ENCODE peak calls at places on chromosomes 3 and 15, in five cellular contexts. S is AG04449, R is adrenal gland, I is foreskin fibroblast, P is neural progenitor cell. C is an unnamed sample.

GRCh38 chr3:32492684-32493436 is 9.8 kb downstream of the CMTM6 start:
- DNase-seq in S (no peak), R (no peak), P (no peak), I (peak), C (no peak)

GRCh38 chr3:81769271-81769670 is 7.8 kb upstream of the GBE1 start:
- DNase-seq in I (no peak), S (no peak), R (no peak), P (no peak), C (no peak)

GRCh38 chr15:65752151-65752700 is 39.9 kb downstream of the DENND4A start:
- DNase-seq in S (no peak), P (no peak), R (no peak), I (peak), C (peak)

GRCh38 chr3:133573629-133574194 is at the start of gene CDV3:
- DNase-seq in I (no peak), S (no peak), R (no peak), P (peak), C (no peak)

GRCh38 chr15:90266061-90266431 is 574 bp downstream of the NGRN start:
- DNase-seq in I (peak), R (peak), S (no peak), P (no peak), C (peak)

GRCh38 chr15:98954411-98954810 is 53.2 kb downstream of the PGPEP1L start:
- DNase-seq in I (peak), R (peak), S (peak), P (no peak), C (peak)

GRCh38 chr3:124563376-124563775 is 166.9 kb upstream of the UMPS start:
- DNase-seq in P (no peak), S (no peak), I (peak), R (no peak), C (peak)

GRCh38 chr3:146577662-146578061 is 27.5 kb downstream of the PLSCR5 start:
- DNase-seq in I (peak), S (no peak), P (peak), R (peak), C (peak)

GRCh38 chr3:107184375-107184774 is 192.9 kb upstream of the CCDC54 start:
- DNase-seq in S (peak), I (peak), P (no peak), R (no peak), C (no peak)

GRCh38 chr3:24220859-24221657 is 273.6 kb downstream of the THRB start:
- DNase-seq in P (peak), S (peak), R (peak), I (peak), C (peak)

GRCh38 chr15:29821416-29822099 is 710 bp downstream of the TJP1 start:
- DNase-seq in R (peak), I (peak), P (peak), S (peak), C (peak)

GRCh38 chr15:63338170-63338569 is 43.5 kb downstream of the CA12 start:
- DNase-seq in R (no peak), I (peak), P (no peak), S (no peak), C (peak)

GRCh38 chr3:177960014-177960413 is 576.2 kb upstream of the KCNMB2 start:
- DNase-seq in I (peak), P (no peak), R (peak), S (no peak), C (peak)

GRCh38 chr3:143166376-143166775 is 46.8 kb downstream of the CHST2 start:
- DNase-seq in I (no peak), R (no peak), S (no peak), P (no peak), C (no peak)

GRCh38 chr3:133970916-133971315 is 58.8 kb downstream of the SLCO2A1 start:
- DNase-seq in S (no peak), R (no peak), P (no peak), I (no peak), C (no peak)

GRCh38 chr3:180116203-180116602 is 79.5 kb upstream of the PEX5L start:
- DNase-seq in P (peak), S (no peak), R (no peak), I (no peak), C (no peak)

GRCh38 chr3:134754768-134755559 is 40.1 kb upstream of the EPHB1 start:
- DNase-seq in S (no peak), I (peak), R (peak), P (peak), C (peak)

GRCh38 chr15:59298255-59298856 is 74.3 kb downstream of the MYO1E start:
- DNase-seq in S (no peak), P (no peak), R (no peak), I (no peak), C (peak)

GRCh38 chr3:23438657-23439056 is 235.5 kb downstream of the UBE2E2 start:
- DNase-seq in P (no peak), S (no peak), R (no peak), I (no peak), C (no peak)

GRCh38 chr3:16300881-16301359 is 35.9 kb downstream of the OXNAD1 start:
- DNase-seq in R (no peak), S (no peak), I (no peak), P (no peak), C (no peak)

GRCh38 chr15:47887181-47887580 is 169.9 kb downstream of the SEMA6D start:
- DNase-seq in P (peak), R (no peak), S (no peak), I (no peak), C (no peak)

GRCh38 chr15:76327191-76328105 is 9.1 kb upstream of the ISL2 start:
- DNase-seq in I (peak), S (no peak), P (no peak), R (no peak), C (no peak)

GRCh38 chr3:178193846-178194245 is 342.4 kb upstream of the KCNMB2 start:
- DNase-seq in I (no peak), P (no peak), S (no peak), R (no peak), C (no peak)

GRCh38 chr15:59333401-59334062 is 39.1 kb downstream of the MYO1E start:
- DNase-seq in R (no peak), S (no peak), I (no peak), P (no peak), C (no peak)

GRCh38 chr3:43768594-43768993 is 77.9 kb downstream of the ABHD5 start:
- DNase-seq in P (no peak), S (no peak), I (peak), R (peak), C (peak)

GRCh38 chr3:176663376-176663775 is 533.9 kb downstream of the TBL1XR1 start:
- DNase-seq in S (no peak), R (no peak), I (peak), P (peak), C (peak)

GRCh38 chr3:141553055-141553454 is 66.2 kb downstream of the RASA2 start:
- DNase-seq in R (no peak), P (no peak), S (no peak), I (no peak), C (no peak)

GRCh38 chr3:139520028-139520737 is 19.4 kb downstream of the RBP1 start:
- DNase-seq in P (no peak), R (no peak), I (no peak), S (no peak), C (peak)

GRCh38 chr15:59296181-59296617 is 76.5 kb downstream of the MYO1E start:
- DNase-seq in S (peak), P (no peak), R (no peak), I (peak), C (peak)

DNA sequence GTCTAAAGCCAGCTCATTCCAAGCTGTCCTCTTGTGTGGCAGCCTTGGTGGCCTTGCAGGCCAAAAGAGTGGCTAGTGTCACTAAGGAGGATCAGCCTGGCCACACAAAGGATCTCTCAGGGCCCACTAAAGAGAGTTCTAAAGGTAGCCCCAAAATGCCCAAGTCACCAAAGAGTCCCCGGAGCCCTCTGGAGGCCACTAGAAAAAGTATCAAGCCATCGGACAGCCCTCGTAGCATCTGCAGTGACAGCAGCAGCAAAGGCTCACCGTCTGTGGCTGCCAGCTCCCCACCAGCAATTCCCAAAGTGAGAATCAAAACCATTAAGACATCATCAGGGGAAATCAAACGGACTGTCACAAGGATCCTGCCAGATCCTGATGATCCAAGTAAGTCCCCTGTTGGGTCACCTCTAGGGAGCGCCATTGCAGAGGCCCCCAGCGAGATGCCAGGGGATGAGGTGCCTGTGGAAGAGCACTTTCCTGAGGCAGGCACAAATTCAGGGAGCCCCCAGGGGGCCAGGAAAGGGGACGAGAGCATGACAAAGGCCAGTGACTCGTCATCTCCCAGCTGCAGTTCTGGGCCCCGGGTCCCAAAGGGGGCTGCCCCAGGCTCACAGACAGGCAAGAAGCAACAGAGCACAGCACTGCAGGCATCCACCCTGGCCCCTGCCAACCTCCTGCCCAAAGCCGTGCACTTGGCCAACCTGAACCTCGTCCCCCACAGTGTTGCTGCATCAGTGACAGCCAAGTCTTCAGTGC is 33.5 kb upstream of the ALPK3 start:
- DNase-seq in S (no peak), P (no peak), I (no peak), R (no peak), C (no peak)
- TF ChIP-seq CTCF in S (no peak), P (peak), I (no peak), R (no peak), C (no peak)

GRCh38 chr3:188041193-188041592 is 112.8 kb upstream of the LPP start:
- DNase-seq in S (no peak), R (no peak), P (no peak), I (no peak), C (no peak)
- H3K4me3 ChIP-seq in S (no peak), R (no peak), P (no peak), I (no peak), C (no peak)

GRCh38 chr15:74385442-74386132 is 18.1 kb upstream of the CYP11A1 start:
- DNase-seq in R (no peak), I (no peak), P (no peak), S (no peak), C (no peak)

GRCh38 chr15:74383286-74383685 is 15.8 kb upstream of the CYP11A1 start:
- DNase-seq in P (no peak), R (no peak), I (no peak), S (no peak), C (no peak)

GRCh38 chr15:74384566-74385441 is 17.4 kb upstream of the CYP11A1 start:
- DNase-seq in R (no peak), S (no peak), P (no peak), I (no peak), C (peak)

GRCh38 chr15:74382004-74382816 is 14.8 kb upstream of the CYP11A1 start:
- DNase-seq in P (peak), S (no peak), I (peak), R (peak), C (peak)

GRCh38 chr15:74383695-74384565 is 16.5 kb upstream of the CYP11A1 start:
- DNase-seq in S (no peak), P (no peak), I (peak), R (no peak), C (peak)
- TF ChIP-seq CTCF in S (no peak), P (no peak), I (no peak), R (no peak), C (no peak)

GRCh38 chr3:37170513-37170912 is 3.9 kb downstream of the LRRFIP2 start:
- DNase-seq in I (no peak), S (no peak), R (no peak), P (no peak), C (no peak)

GRCh38 chr3:37171144-37171543 is 3.2 kb downstream of the LRRFIP2 start:
- DNase-seq in R (no peak), P (no peak), S (no peak), I (no peak), C (no peak)

GRCh38 chr3:37174532-37175126 is at the start of gene LRRFIP2:
- DNase-seq in I (peak), S (no peak), P (no peak), R (no peak), C (peak)

GRCh38 chr3:37170097-37170496 is 4.3 kb downstream of the LRRFIP2 start:
- DNase-seq in R (no peak), S (no peak), I (no peak), P (no peak), C (peak)

GRCh38 chr3:37173806-37174205 is 576 bp downstream of the LRRFIP2 start:
- DNase-seq in P (no peak), R (no peak), I (no peak), S (no peak), C (no peak)
- H3K4me3 ChIP-seq in P (no peak), R (peak), I (peak), S (peak), C (peak)

GRCh38 chr3:80063535-80063934 is 295.7 kb upstream of the ROBO1 start:
- DNase-seq in S (no peak), I (no peak), R (no peak), P (no peak), C (no peak)

DNA sequence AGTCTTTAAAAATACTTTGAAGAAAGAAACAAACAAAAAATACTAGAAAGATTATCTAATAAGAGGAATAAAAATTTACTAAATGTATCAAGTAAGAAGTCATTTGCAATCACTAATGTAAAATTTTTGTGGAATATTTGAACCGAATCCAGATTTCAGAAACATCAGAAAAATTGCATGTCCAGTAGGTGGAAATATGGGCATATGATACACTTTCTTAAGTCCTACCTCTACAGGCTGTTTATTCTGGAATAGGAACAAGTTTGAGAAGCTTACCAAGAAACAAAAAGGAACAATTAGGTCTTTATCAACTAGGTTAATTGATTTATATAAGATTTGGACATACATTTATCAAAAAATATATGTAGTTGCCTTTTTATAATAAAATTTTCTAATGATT is 292.9 kb upstream of the ROBO1 start:
- DNase-seq in R (no peak), P (no peak), S (no peak), I (no peak), C (peak)
- TF ChIP-seq CTCF in R (no peak), P (no peak), S (no peak), I (no peak), C (no peak)

GRCh38 chr15:32715276-32715675 is 2.5 kb upstream of the GREM1 start:
- DNase-seq in S (no peak), R (no peak), I (peak), P (no peak), C (peak)

GRCh38 chr15:32717290-32718081 is at the start of gene GREM1:
- DNase-seq in P (peak), R (no peak), I (peak), S (no peak), C (no peak)

GRCh38 chr15:32716216-32716959 is 1.4 kb upstream of the GREM1 start:
- DNase-seq in I (no peak), R (no peak), S (no peak), P (no peak), C (no peak)

GRCh38 chr15:32718082-32718821 is 448 bp downstream of the GREM1 start:
- DNase-seq in P (peak), S (no peak), R (no peak), I (peak), C (peak)

GRCh38 chr15:32716960-32717289 is 879 bp upstream of the GREM1 start:
- DNase-seq in P (no peak), S (no peak), I (no peak), R (no peak), C (no peak)
- H3K4me3 ChIP-seq in P (peak), S (peak), I (peak), R (peak), C (no peak)